ENCODE peak calls at places on chromosomes 6 and 20, in four cellular contexts. A is psoas muscle, L is mammary epithelial cell, O is fibroblast of lung. C is an unnamed sample.

GRCh38 chr6:35213824-35214756 is at the start of gene SCUBE3:
- DNase-seq in A (peak), O (peak), L (peak), C (no peak)

GRCh38 chr6:137332637-137333228 is 113.5 kb upstream of the IFNGR1 start:
- DNase-seq in A (no peak), O (peak), L (no peak), C (no peak)

GRCh38 chr20:58023781-58024180 is 204.7 kb downstream of the ANKRD60 start:
- DNase-seq in A (no peak), L (no peak), O (no peak), C (no peak)

GRCh38 chr20:58624687-58625086 is 26.4 kb upstream of the STX16 start:
- DNase-seq in L (no peak), A (no peak), O (no peak), C (no peak)

GRCh38 chr6:164982389-164982788 is 327.0 kb downstream of the C6orf118 start:
- DNase-seq in O (no peak), A (no peak), L (no peak), C (no peak)

GRCh38 chr20:44967207-44967807 is 995 bp downstream of the STK4 start:
- DNase-seq in A (no peak), O (no peak), L (peak), C (no peak)

GRCh38 chr6:39707962-39708683 is 17.1 kb downstream of the KIF6 start:
- DNase-seq in L (no peak), O (peak), A (no peak), C (no peak)

GRCh38 chr6:170404036-170404435 is 97.5 kb downstream of the FAM120B start:
- DNase-seq in L (no peak), A (no peak), O (no peak), C (no peak)

GRCh38 chr6:46091080-46091478 is 38.7 kb upstream of the ENPP4 start:
- DNase-seq in O (no peak), L (no peak), A (no peak), C (no peak)

GRCh38 chr20:33897313-33897912 is 86.3 kb downstream of the CHMP4B start:
- DNase-seq in O (no peak), L (no peak), A (no peak), C (no peak)

GRCh38 chr6:18280084-18280483 is 15.8 kb upstream of the DEK start:
- DNase-seq in A (no peak), L (peak), O (no peak), C (no peak)

GRCh38 chr6:89948876-89949275 is 54.6 kb downstream of the GJA10 start:
- DNase-seq in A (no peak), O (no peak), L (no peak), C (no peak)

GRCh38 chr6:48037946-48038345 is 73.1 kb downstream of the PTCHD4 start:
- DNase-seq in A (no peak), L (no peak), O (no peak), C (no peak)

GRCh38 chr6:67300430-67301040 is 1334.5 kb upstream of the ADGRB3 start:
- DNase-seq in A (no peak), O (no peak), L (no peak), C (no peak)

GRCh38 chr20:58142843-58143185 is 85.6 kb downstream of the ANKRD60 start:
- DNase-seq in A (no peak), L (no peak), O (no peak), C (no peak)

GRCh38 chr6:110048221-110048875 is 70.2 kb downstream of the GPR6 start:
- DNase-seq in L (no peak), A (no peak), O (no peak), C (no peak)

GRCh38 chr6:169034523-169035167 is 219.0 kb downstream of the THBS2 start:
- DNase-seq in L (no peak), A (no peak), O (peak), C (no peak)

GRCh38 chr6:130968486-130968885 is 94.6 kb downstream of the EPB41L2 start:
- DNase-seq in A (no peak), L (no peak), O (no peak), C (no peak)

GRCh38 chr6:37624606-37625574 is 72.8 kb downstream of the MDGA1 start:
- DNase-seq in A (peak), L (peak), O (peak), C (no peak)

GRCh38 chr20:22696759-22697158 is 112.4 kb upstream of the FOXA2 start:
- DNase-seq in O (no peak), A (no peak), L (no peak), C (no peak)

GRCh38 chr20:36919715-36920333 is 31.7 kb downstream of the SAMHD1 start:
- DNase-seq in O (peak), L (peak), A (no peak), C (no peak)

GRCh38 chr6:21947751-21948386 is 349.0 kb downstream of the PRL start:
- DNase-seq in L (no peak), O (no peak), A (no peak), C (no peak)

GRCh38 chr6:1705183-1705582 is 95.5 kb downstream of the FOXC1 start:
- DNase-seq in A (no peak), O (no peak), L (no peak), C (no peak)

GRCh38 chr6:43147691-43148477 is 23.2 kb upstream of the SRF start:
- DNase-seq in O (no peak), A (no peak), L (no peak), C (no peak)

GRCh38 chr6:133240511-133241087 is 558 bp upstream of the EYA4 start:
- DNase-seq in L (no peak), A (peak), O (peak), C (no peak)

GRCh38 chr6:31614674-31615578 is at the start of gene AIF1:
- DNase-seq in O (no peak), A (no peak), L (no peak), C (no peak)

DNA sequence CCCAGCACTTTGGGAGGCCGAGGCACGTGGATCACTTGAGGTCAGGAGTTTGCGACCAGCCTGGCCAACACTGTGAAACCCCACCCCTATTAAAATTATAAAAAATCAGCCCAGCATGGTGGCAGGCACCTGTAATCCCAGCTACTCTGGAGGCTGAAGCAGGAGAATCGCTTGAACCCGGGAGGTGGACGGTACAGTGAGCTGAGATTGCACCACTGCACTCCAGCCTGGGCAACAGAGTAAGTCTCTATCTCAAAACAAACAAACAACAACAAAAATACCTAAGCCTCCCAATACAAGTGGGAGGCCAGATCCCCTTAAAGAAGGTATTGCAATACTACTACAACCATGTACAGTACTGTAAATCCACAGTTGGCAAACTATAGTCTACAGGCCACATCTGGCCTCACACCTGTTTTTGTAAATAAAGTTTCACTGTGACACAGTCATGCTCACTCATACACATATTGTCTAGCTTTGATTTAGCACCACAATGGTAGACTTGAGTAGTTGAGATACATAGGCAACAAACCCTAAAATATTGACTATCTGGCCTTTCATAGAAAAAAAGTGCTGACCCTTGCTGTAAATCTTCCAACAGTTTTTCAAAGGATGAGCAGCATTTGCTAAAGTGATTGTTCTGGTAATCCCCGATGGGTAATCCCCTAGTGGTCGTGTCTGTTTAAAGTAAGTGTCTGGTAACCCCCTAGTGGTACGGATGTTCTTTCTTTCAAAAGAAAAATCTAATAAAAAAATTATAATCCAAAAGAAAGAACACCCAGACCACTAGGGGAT is 202.0 kb downstream of the RNGTT start:
- DNase-seq in O (no peak), L (no peak), A (no peak), C (no peak)
- TF ChIP-seq CTCF in O (no peak), L (no peak), A (no peak), C (no peak)

GRCh38 chr6:30211306-30211705 is 1.9 kb downstream of the TRIM26 start:
- DNase-seq in A (no peak), O (no peak), L (no peak), C (no peak)
- H3K4me3 ChIP-seq in A (peak), O (no peak), L (peak), C (no peak)

GRCh38 chr6:7624781-7625710 is 35.0 kb downstream of the SNRNP48 start:
- DNase-seq in O (no peak), L (no peak), A (no peak), C (no peak)
- TF ChIP-seq CTCF in O (no peak), L (no peak), A (no peak), C (peak)

GRCh38 chr6:3163248-3163594 is 5.9 kb upstream of the TUBB2A start:
- DNase-seq in L (no peak), O (peak), A (peak), C (no peak)
- H3K4me3 ChIP-seq in L (peak), O (peak), A (peak), C (peak)

DNA sequence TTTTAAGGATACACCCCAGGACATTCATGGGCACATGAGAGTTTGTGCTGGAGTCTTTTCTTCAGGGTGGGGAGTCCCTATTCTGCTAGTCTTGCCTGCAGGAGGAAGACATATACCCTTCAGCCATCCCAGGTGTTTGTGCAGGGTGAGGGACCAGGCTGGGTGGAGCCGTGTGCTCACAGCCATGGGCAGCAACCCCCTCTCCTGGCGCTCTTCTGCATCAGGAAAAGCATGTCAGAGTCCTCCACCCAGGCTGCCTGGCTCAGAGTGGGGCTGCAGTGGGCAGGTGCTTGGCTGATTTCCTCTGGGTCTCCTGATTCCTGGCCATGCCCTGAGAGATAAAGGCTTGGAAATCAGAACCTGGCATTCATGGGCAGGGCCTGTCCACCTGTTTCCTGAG is 22.7 kb upstream of the MLN start:
- DNase-seq in A (no peak), L (no peak), O (no peak), C (no peak)
- TF ChIP-seq CTCF in A (no peak), L (no peak), O (no peak), C (no peak)

DNA sequence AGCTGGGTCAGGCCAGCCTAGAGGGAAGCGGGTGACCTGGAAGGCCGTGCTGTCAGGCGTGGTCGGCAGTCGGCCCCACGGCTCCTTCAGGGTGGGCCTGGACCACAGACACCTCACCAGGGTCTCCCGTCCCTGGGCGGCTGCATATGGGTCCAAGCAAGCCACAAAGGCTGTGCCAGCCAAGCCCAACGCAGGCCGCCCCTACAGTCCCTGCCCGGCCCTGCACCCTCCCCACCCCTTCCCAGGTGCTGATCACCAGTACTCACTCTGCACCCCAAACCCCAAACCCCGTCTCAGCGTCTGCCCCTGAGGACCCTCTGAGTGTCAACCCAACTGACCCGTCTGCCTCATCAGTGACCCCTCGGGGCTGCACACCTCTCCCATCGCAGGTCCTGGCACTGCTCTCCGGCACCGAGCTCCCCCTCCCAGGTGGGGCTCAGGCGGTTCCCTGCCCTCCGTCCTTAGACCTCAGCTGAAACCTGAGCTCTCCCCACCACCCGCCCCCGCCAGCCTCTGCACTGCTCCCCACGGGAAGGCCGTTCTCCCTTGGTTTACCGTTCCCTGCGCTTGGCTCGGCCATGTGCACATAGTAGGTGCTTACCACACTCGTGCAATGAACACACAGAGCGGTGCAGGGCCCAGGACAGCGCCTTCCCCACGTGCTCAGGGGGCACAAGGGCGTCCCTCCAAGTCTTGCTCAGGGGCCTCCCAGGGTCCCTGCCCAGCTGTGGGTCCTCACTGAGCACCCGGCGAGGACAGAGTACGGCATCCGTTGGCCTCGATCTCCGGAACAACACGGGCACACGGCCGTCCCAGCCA is 1.4 kb upstream of the PPDPF start:
- DNase-seq in L (no peak), A (no peak), O (no peak), C (no peak)
- H3K4me3 ChIP-seq in L (peak), A (peak), O (peak), C (peak)